ENCODE peak calls at places on chromosomes 3 and 15, in seven cellular contexts. R is HCT116, D is K562, F is H1, O is GM12878, M is SK-N-SH, H is HepG2. G is an unnamed sample.

GRCh38 chr3:17390785-17391184 is 351.6 kb downstream of the TBC1D5 start:
- DNase-seq in O (no peak), M (no peak), R (no peak), D (no peak), H (no peak), F (no peak), G (no peak)

GRCh38 chr3:177893321-177893720 is 642.9 kb upstream of the KCNMB2 start:
- DNase-seq in R (peak), H (no peak), F (no peak), M (no peak), O (no peak), D (no peak), G (no peak)

GRCh38 chr3:177679568-177680441 is 482.5 kb upstream of the TBL1XR1 start:
- DNase-seq in O (no peak), F (no peak), H (no peak), D (no peak), M (peak), R (no peak), G (no peak)

GRCh38 chr3:39154323-39155021 is 1.1 kb upstream of the CSRNP1 start:
- DNase-seq in F (peak), O (no peak), D (peak), H (peak), M (no peak), R (peak), G (no peak)

GRCh38 chr15:95169701-95170459 is 938.5 kb downstream of the MCTP2 start:
- DNase-seq in R (no peak), D (no peak), F (no peak), M (no peak), O (no peak), H (no peak), G (no peak)

GRCh38 chr15:65328506-65329297 is 24.2 kb downstream of the RNU5B-1 start:
- DNase-seq in O (no peak), R (no peak), D (no peak), F (no peak), H (no peak), M (peak), G (no peak)

GRCh38 chr3:112512320-112512719 is 13.0 kb upstream of the BTLA start:
- DNase-seq in F (no peak), H (no peak), M (no peak), D (no peak), R (no peak), O (no peak), G (no peak)

GRCh38 chr15:70508561-70509281 is 254.6 kb downstream of the UACA start:
- DNase-seq in M (no peak), D (no peak), O (no peak), R (no peak), H (peak), F (no peak), G (no peak)

GRCh38 chr3:24510030-24510648 is 15.5 kb upstream of the THRB start:
- DNase-seq in R (no peak), O (no peak), M (no peak), D (peak), F (no peak), H (no peak), G (no peak)

GRCh38 chr3:120559228-120560061 is 36.7 kb upstream of the NDUFB4 start:
- DNase-seq in D (peak), F (peak), M (no peak), O (no peak), H (peak), R (peak), G (no peak)

GRCh38 chr3:194138732-194139084 is 2.8 kb downstream of the HES1 start:
- DNase-seq in O (no peak), D (no peak), R (no peak), H (no peak), M (no peak), F (no peak), G (no peak)

GRCh38 chr3:194136519-194137313 is 768 bp downstream of the HES1 start:
- DNase-seq in D (no peak), R (no peak), F (peak), O (no peak), H (peak), M (peak), G (no peak)

GRCh38 chr3:194135806-194136518 is at the start of gene HES1:
- DNase-seq in M (peak), R (peak), H (peak), D (peak), O (peak), F (peak), G (peak)

GRCh38 chr3:194138098-194138474 is 2.1 kb downstream of the HES1 start:
- DNase-seq in F (no peak), R (no peak), M (no peak), O (no peak), H (no peak), D (no peak), G (peak)

DNA sequence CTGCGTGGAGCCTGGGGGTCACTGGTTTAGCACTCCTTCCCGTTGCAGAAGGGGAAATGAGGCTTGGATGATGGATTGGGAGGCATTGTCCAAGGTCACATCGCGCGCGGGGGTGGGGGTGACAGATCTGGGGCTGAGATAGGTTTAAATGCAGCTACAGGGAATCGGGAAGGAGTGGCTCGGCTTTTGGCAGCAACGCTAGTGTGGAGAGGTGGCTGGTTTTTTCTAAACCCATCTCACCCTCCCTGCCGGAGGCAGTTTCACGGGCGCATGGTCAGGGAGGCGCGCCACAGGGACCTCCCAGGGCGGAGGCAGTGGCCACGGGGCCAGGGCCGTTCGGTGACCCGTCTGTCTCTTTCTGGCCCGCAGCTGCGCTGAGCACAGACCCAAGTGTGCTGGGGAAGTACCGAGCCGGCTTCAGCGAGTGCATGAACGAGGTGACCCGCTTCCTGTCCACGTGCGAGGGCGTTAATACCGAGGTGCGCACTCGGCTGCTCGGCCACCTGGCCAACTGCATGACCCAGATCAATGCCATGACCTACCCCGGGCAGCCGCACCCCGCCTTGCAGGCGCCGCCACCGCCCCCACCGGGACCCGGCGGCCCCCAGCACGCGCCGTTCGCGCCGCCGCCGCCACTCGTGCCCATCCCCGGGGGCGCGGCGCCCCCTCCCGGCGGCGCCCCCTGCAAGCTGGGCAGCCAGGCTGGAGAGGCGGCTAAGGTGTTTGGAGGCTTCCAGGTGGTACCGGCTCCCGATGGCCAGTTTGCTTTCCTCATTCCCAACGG is 1.6 kb downstream of the HES1 start:
- DNase-seq in R (no peak), M (peak), O (no peak), D (peak), F (peak), H (peak), G (peak)
- TF ChIP-seq JUND in R (no peak), M (no peak), O (no peak), D (no peak), F (no peak), H (no peak), G (no peak)

GRCh38 chr3:126979076-126979628 is 3.8 kb upstream of the PLXNA1 start:
- DNase-seq in R (no peak), D (no peak), M (no peak), H (peak), F (no peak), O (no peak), G (no peak)

GRCh38 chr3:126982125-126982521 is 792 bp upstream of the PLXNA1 start:
- DNase-seq in M (no peak), D (peak), H (no peak), R (no peak), F (no peak), O (peak), G (no peak)

GRCh38 chr3:126978291-126978690 is 4.6 kb upstream of the PLXNA1 start:
- DNase-seq in F (no peak), H (no peak), R (no peak), M (no peak), D (no peak), O (no peak), G (no peak)

GRCh38 chr3:126982522-126983175 is at the start of gene PLXNA1:
- DNase-seq in F (peak), D (peak), O (peak), M (peak), R (peak), H (peak), G (peak)

GRCh38 chr3:126980266-126980811 is 2.6 kb upstream of the PLXNA1 start:
- DNase-seq in R (no peak), H (no peak), M (no peak), O (no peak), F (no peak), D (no peak), G (no peak)
- TF ChIP-seq JUND in R (no peak), H (no peak), M (no peak), O (no peak), F (no peak), D (no peak), G (no peak)

DNA sequence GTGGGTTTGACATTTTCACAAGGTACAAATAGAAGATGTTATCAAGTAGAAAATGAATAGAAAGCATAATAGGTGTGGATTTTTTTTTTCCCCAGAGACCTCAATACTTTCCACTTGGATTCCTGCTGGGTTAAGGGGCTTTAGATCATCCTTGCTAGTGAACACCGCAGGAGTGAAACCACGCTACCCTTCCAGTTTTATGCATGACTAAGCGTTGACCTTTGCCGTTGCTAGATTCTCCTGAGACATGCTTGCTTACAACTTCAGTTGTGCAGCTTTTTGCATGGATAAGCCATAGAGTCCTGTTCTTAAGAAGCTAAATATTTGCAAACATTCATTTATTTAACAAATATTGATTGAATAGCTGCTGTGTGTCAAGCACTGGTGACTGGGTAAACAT is 299.7 kb upstream of the LMCD1 start:
- DNase-seq in R (no peak), O (no peak), F (no peak), D (no peak), H (no peak), M (no peak), G (no peak)
- TF ChIP-seq JUND in R (no peak), O (no peak), F (no peak), D (no peak), H (no peak), M (no peak), G (no peak)

GRCh38 chr3:56878046-56878445 is 76.3 kb upstream of the ARHGEF3 start:
- DNase-seq in D (no peak), O (no peak), R (no peak), H (no peak), M (no peak), F (no peak), G (no peak)
- TF ChIP-seq JUND in D (no peak), O (no peak), R (no peak), H (no peak), M (no peak), F (no peak), G (no peak)

GRCh38 chr3:100086401-100086800 is 27.9 kb downstream of the FILIP1L start:
- DNase-seq in H (no peak), D (no peak), M (no peak), R (no peak), F (no peak), O (no peak), G (no peak)

GRCh38 chr3:100084100-100084806 is 30.0 kb downstream of the FILIP1L start:
- DNase-seq in F (no peak), H (no peak), O (no peak), R (no peak), M (no peak), D (no peak), G (no peak)

GRCh38 chr3:100088735-100089368 is 25.4 kb downstream of the FILIP1L start:
- DNase-seq in D (no peak), R (no peak), M (no peak), O (no peak), H (peak), F (no peak), G (no peak)

GRCh38 chr3:100089802-100090668 is 24.3 kb downstream of the FILIP1L start:
- DNase-seq in R (peak), H (peak), D (peak), F (no peak), O (no peak), M (no peak), G (peak)

DNA sequence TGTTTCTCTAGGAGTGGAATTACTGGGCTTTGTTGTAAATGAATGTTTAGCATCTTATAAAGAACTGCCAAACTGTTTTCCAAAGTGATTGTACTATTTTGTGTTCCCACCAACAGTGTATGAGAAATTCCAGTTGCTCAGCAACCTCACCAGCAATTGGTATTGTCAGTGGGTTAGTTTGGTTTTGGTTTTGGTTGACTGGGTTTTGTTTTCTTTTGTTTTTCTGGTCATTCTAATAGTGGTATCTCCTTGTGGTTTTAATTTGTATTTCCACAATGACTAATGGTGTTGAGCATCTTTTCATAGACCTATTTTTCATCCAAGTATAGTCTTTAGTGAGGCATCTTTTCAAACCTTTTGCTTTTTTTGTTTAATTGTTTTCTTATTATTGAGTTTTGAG is 27.1 kb downstream of the FILIP1L start:
- DNase-seq in R (no peak), M (no peak), D (no peak), H (no peak), O (peak), F (no peak), G (no peak)
- TF ChIP-seq JUND in R (no peak), M (peak), D (no peak), H (no peak), O (peak), F (no peak), G (no peak)

DNA sequence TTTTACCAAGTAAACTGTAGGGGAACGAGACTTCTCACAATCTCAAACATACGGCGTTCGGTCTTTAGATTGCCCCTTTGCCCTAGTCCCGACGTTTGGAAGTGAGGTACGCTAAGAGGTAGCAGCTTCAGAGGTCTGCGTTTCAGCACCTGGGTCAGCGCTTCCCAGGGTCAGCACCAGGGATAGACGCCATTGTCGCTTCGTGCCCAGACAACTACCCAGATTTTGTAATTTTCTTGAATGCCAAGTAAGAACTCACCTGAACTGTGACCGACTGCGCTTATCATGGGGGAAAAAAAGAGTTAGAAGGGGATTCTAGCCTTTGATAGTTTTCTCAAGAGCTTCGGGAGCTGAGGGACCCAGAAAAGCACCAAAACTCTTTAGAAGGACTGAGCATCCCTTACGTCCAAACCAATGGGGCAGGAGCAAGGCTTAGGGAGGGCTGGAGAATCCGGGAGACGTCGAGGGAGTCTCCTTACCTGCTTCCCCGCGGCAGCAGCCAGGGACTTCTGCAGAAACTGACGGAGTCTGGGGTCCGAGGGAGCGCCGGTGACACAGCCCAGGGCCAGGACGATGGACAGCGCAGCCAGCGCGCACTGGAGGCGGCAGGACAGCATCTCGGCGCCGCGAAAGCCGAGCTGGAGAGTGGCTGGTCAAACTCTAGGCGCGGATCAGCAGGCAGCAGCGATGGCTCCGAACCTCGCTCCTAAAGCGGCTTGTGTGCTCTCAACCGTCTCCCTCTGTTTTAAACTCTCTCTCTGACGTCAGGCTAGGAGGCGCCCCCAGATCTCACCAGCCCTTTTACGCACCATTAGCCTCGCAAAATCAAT is at the start of gene SST:
- DNase-seq in H (peak), O (no peak), F (peak), M (no peak), R (no peak), D (no peak), G (peak)
- TF ChIP-seq JUND in H (peak), O (no peak), F (peak), M (no peak), R (no peak), D (no peak), G (no peak)

DNA sequence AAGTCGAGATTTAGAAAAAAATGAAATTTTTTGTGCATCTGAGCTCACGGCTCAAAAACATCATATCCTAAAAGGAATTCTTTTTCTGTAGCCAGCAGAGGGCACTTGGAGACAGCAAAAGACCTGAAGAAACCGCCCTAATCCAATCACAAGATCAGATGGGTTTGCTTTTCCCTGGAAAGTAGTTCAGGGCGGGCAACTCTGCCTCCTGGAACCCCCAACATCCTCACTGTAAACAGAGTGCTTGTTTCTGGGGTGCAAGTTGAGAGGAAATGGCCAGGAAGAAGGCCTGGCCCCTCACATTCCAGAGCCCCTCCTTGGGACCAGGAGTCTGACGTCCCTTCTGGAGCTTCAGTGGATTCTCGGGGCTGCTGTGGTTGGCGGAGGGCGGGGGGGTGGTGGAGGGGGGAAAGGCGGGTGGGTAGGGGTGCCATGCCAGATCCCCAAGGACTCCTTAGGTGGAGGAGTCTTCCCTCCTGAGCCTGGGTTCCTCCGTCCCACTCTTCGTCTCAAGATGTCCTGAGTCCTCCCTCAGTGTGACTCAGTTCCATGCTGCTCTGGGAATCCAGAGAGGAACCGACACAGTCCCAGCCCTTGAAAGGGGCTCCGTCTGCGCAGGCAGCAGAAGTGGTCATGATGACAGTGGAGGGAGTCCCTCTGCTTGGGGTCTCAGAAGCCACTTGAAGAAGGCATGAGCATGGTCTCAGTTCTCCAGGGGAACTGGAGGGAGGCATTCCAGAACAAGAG is 35.9 kb downstream of the CCK start:
- DNase-seq in R (peak), M (peak), O (no peak), D (peak), F (no peak), H (peak), G (peak)
- TF ChIP-seq JUND in R (no peak), M (no peak), O (no peak), D (no peak), F (no peak), H (no peak), G (no peak)

GRCh38 chr15:90664650-90665287 is 52.4 kb upstream of the BLM start:
- DNase-seq in M (peak), F (no peak), H (peak), R (no peak), D (no peak), O (no peak), G (peak)
- TF ChIP-seq JUND in M (no peak), F (no peak), H (no peak), R (no peak), D (no peak), O (no peak), G (no peak)

GRCh38 chr3:183312433-183312832 is 59.4 kb downstream of the B3GNT5 start:
- DNase-seq in H (no peak), D (no peak), R (no peak), M (no peak), F (no peak), O (no peak), G (no peak)

GRCh38 chr3:183313331-183313730 is 60.3 kb downstream of the B3GNT5 start:
- DNase-seq in M (no peak), R (no peak), F (no peak), D (no peak), H (no peak), O (no peak), G (no peak)

GRCh38 chr3:183315739-183316138 is 62.7 kb downstream of the B3GNT5 start:
- DNase-seq in H (no peak), D (no peak), R (no peak), F (no peak), M (no peak), O (no peak), G (no peak)

GRCh38 chr3:183310936-183311335 is 57.9 kb downstream of the B3GNT5 start:
- DNase-seq in H (no peak), R (no peak), M (no peak), D (no peak), O (no peak), F (no peak), G (no peak)

DNA sequence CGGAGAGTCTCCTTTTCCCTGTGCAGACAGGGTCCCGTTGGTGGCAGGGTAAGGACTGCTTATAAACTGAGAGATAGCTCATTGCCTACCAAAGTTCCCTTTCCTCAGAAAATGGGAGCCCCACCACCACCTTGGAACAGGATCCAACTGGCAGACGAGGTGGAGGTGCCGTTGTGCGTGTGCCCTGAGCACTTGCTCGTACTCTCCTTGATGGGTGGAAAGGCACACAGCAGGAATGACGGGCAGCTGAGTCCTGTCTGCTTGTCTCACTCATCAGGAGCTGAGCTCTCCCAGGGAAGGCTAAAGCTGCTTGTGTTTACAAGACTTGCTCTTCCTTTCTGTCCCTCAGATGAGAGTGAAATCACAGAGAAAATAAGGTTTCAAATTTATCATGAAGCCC is 60.7 kb downstream of the B3GNT5 start:
- DNase-seq in R (no peak), F (no peak), M (no peak), O (no peak), H (no peak), D (no peak), G (no peak)
- TF ChIP-seq JUND in R (no peak), F (no peak), M (no peak), O (no peak), H (no peak), D (no peak), G (no peak)

DNA sequence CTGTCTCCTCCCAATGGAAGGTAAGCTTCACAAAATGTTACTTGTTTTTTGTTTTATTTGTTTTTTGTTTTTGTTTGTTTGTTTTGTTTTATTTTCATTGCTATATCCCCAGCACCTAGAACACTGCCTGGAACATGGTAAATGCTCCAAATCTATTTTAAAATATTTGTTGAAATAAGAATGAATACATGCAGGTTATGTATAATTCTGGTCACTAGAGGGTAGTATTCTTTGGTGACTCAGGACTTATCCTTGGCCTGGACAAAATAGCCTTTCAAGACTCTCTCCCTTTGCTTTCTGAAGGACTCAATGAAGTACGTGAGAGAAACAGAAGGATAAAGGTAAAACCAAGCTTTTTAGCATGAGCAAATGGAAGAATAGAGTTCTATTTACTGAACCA is 46.9 kb upstream of the PPP2R3A start:
- DNase-seq in F (no peak), D (no peak), H (peak), R (peak), M (peak), O (no peak), G (peak)
- TF ChIP-seq JUND in F (no peak), D (no peak), H (no peak), R (no peak), M (no peak), O (no peak), G (no peak)